ENCODE peak calls at places on chromosomes 13 and 19, in seven cellular contexts. One of them, this sample, is unnamed.

GRCh38 chr13:41427700-41428099 is 29.6 kb upstream of the RGCC start:
- DNase-seq in mesendoderm: no peak
- DNase-seq in activated CD4-positive, alpha-beta T cell treated with anti-CD3 and anti-CD28 coated beads for 48 hours: no peak
- DNase-seq in KG1: no peak
- DNase-seq in LHCN-M2: no peak
- DNase-seq in EL: no peak
- DNase-seq in COR-L47: no peak
- DNase-seq in this sample: no peak

GRCh38 chr19:33273881-33274662 is 28.3 kb downstream of the CEBPA start:
- DNase-seq in mesendoderm: no peak
- DNase-seq in activated CD4-positive, alpha-beta T cell treated with anti-CD3 and anti-CD28 coated beads for 48 hours: peak; percentile 67
- DNase-seq in KG1: peak; percentile 27
- DNase-seq in LHCN-M2: peak; percentile 85
- DNase-seq in EL: peak; percentile 73
- DNase-seq in COR-L47: no peak
- DNase-seq in this sample: no peak

GRCh38 chr19:10228925-10229324 is 2.2 kb downstream of the S1PR2 start:
- DNase-seq in mesendoderm: peak; percentile 80
- DNase-seq in activated CD4-positive, alpha-beta T cell treated with anti-CD3 and anti-CD28 coated beads for 48 hours: peak; percentile 50
- DNase-seq in KG1: no peak
- DNase-seq in LHCN-M2: no peak
- DNase-seq in EL: peak; percentile 44
- DNase-seq in COR-L47: peak; percentile 22
- DNase-seq in this sample: peak; percentile 75

GRCh38 chr19:11447347-11448262 is 12.2 kb downstream of the PRKCSH start:
- DNase-seq in mesendoderm: no peak
- DNase-seq in activated CD4-positive, alpha-beta T cell treated with anti-CD3 and anti-CD28 coated beads for 48 hours: no peak
- DNase-seq in KG1: no peak
- DNase-seq in LHCN-M2: no peak
- DNase-seq in EL: no peak
- DNase-seq in COR-L47: no peak
- DNase-seq in this sample: no peak

GRCh38 chr19:50332264-50333038 is 3.3 kb upstream of the KCNC3 start:
- DNase-seq in mesendoderm: peak; percentile 92
- DNase-seq in activated CD4-positive, alpha-beta T cell treated with anti-CD3 and anti-CD28 coated beads for 48 hours: no peak
- DNase-seq in KG1: no peak
- DNase-seq in LHCN-M2: no peak
- DNase-seq in EL: no peak
- DNase-seq in COR-L47: no peak
- DNase-seq in this sample: peak; percentile 94

GRCh38 chr13:98252931-98253470 is 75.9 kb upstream of the RNF113B start:
- DNase-seq in mesendoderm: peak; percentile 85
- DNase-seq in activated CD4-positive, alpha-beta T cell treated with anti-CD3 and anti-CD28 coated beads for 48 hours: no peak
- DNase-seq in KG1: no peak
- DNase-seq in LHCN-M2: peak; percentile 43
- DNase-seq in EL: peak; percentile 92
- DNase-seq in COR-L47: no peak
- DNase-seq in this sample: peak; percentile 49

GRCh38 chr19:16206046-16206605 is 8.4 kb downstream of the AP1M1 start:
- DNase-seq in mesendoderm: no peak
- DNase-seq in activated CD4-positive, alpha-beta T cell treated with anti-CD3 and anti-CD28 coated beads for 48 hours: no peak
- DNase-seq in KG1: no peak
- DNase-seq in LHCN-M2: no peak
- DNase-seq in EL: no peak
- DNase-seq in COR-L47: no peak
- DNase-seq in this sample: no peak

GRCh38 chr13:51912091-51912490 is 50.3 kb downstream of the CCDC70 start:
- DNase-seq in mesendoderm: no peak
- DNase-seq in activated CD4-positive, alpha-beta T cell treated with anti-CD3 and anti-CD28 coated beads for 48 hours: no peak
- DNase-seq in KG1: no peak
- DNase-seq in LHCN-M2: peak; percentile 15
- DNase-seq in EL: no peak
- DNase-seq in COR-L47: peak; percentile 64
- DNase-seq in this sample: no peak

GRCh38 chr13:32426191-32426980 is 1.5 kb downstream of the N4BP2L1 start:
- DNase-seq in mesendoderm: no peak
- DNase-seq in activated CD4-positive, alpha-beta T cell treated with anti-CD3 and anti-CD28 coated beads for 48 hours: peak; percentile 42
- DNase-seq in KG1: peak; percentile 57
- DNase-seq in LHCN-M2: no peak
- DNase-seq in EL: peak; percentile 28
- DNase-seq in COR-L47: no peak
- DNase-seq in this sample: no peak

This sample was measured in ELF-1.